ENCODE peak calls at places on chromosomes 1 and 21, in five cellular contexts. C, S, X, H and L are unnamed samples.

GRCh38 chr1:94819945-94820746 is at the start of gene SLC44A3:
- DNase-seq in C (peak), X (no peak), S (peak), H (peak), L (peak)

GRCh38 chr1:187956975-187957374 is 1128.2 kb downstream of the PLA2G4A start:
- DNase-seq in H (no peak), C (no peak), S (no peak), X (no peak), L (no peak)

GRCh38 chr21:27359141-27359540 is 392.3 kb upstream of the ADAMTS5 start:
- DNase-seq in X (no peak), H (no peak), C (peak), S (no peak), L (no peak)

GRCh38 chr1:55285849-55286248 is 70.7 kb upstream of the USP24 start:
- DNase-seq in S (no peak), H (no peak), X (no peak), C (no peak), L (no peak)

GRCh38 chr1:8424539-8425116 is 106.7 kb downstream of the SLC45A1 start:
- DNase-seq in H (no peak), C (no peak), S (peak), X (peak), L (no peak)

GRCh38 chr1:226405411-226405988 is 2.4 kb downstream of the PARP1 start:
- DNase-seq in S (peak), H (no peak), C (no peak), X (no peak), L (no peak)

GRCh38 chr1:9269721-9270120 is 23.0 kb upstream of the SPSB1 start:
- DNase-seq in X (no peak), S (no peak), H (no peak), C (no peak), L (no peak)

GRCh38 chr1:7491089-7491817 is 279.8 kb upstream of the VAMP3 start:
- DNase-seq in C (peak), S (no peak), X (no peak), H (no peak), L (no peak)

GRCh38 chr1:63951076-63951946 is 177.5 kb downstream of the ROR1 start:
- DNase-seq in S (no peak), X (no peak), H (no peak), C (no peak), L (no peak)

GRCh38 chr1:1360511-1361169 is 2.3 kb upstream of the MXRA8 start:
- DNase-seq in C (peak), X (no peak), H (peak), S (peak), L (peak)

GRCh38 chr21:33561373-33561772 is 18.5 kb downstream of the SON start:
- DNase-seq in X (no peak), C (no peak), H (no peak), S (no peak), L (no peak)

GRCh38 chr1:158830904-158831507 is at the start of gene MNDA:
- DNase-seq in C (no peak), S (no peak), H (no peak), X (no peak), L (no peak)

GRCh38 chr1:205423248-205423647 is 1.4 kb upstream of the LEMD1 start:
- DNase-seq in S (no peak), H (no peak), X (no peak), C (no peak), L (no peak)

GRCh38 chr1:222009105-222009730 is 267.3 kb upstream of the DUSP10 start:
- DNase-seq in H (no peak), S (peak), X (no peak), C (no peak), L (no peak)

GRCh38 chr1:201019321-201019977 is 4.1 kb downstream of the KIF21B start:
- DNase-seq in C (no peak), X (peak), S (no peak), H (no peak), L (peak)

GRCh38 chr1:156959414-156959813 is 39.0 kb downstream of the LRRC71 start:
- DNase-seq in H (no peak), X (no peak), C (peak), S (no peak), L (no peak)

GRCh38 chr1:68141079-68141800 is 90.8 kb upstream of the DIRAS3 start:
- DNase-seq in H (no peak), S (no peak), C (no peak), X (no peak), L (no peak)

GRCh38 chr21:38645282-38645681 is 147.0 kb upstream of the ERG start:
- DNase-seq in C (peak), X (no peak), H (no peak), S (no peak), L (no peak)

GRCh38 chr21:44253832-44254700 is 7.6 kb downstream of the DNMT3L start:
- DNase-seq in X (no peak), C (no peak), S (no peak), H (no peak), L (no peak)

GRCh38 chr1:61087574-61087973 is 5.2 kb downstream of the NFIA start:
- DNase-seq in H (no peak), C (no peak), X (no peak), S (no peak), L (no peak)

GRCh38 chr1:172429324-172430127 is 9.0 kb downstream of the C1orf105 start:
- DNase-seq in H (no peak), C (peak), X (peak), S (peak), L (no peak)

GRCh38 chr1:31072304-31072746 is 6.8 kb upstream of the PUM1 start:
- DNase-seq in H (no peak), X (no peak), C (no peak), S (no peak), L (no peak)

GRCh38 chr1:24381256-24381655 is 32.3 kb downstream of the STPG1 start:
- DNase-seq in X (peak), S (no peak), C (no peak), H (no peak), L (no peak)

GRCh38 chr1:52168373-52169080 is 26.6 kb downstream of the ZFYVE9 start:
- DNase-seq in H (no peak), C (no peak), S (no peak), X (no peak), L (no peak)

DNA sequence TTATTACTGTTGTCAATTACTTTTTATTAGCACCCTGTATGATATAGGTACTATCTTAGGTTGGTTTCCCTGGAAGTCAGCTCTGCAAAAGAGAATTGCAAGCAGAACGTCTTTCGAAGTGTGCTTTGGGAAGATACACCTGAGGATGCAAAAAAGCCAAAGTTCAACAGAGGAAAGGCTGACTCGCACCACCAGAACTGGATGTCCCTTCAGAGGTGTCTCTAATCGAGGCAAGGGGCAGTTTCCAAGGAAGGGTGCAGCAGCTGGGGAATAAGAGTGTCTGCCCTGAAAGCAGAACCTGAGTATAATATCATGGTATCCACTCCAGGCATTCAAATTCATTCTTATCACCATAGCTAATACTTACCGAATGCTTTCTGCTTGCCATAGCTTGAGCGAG is 149.6 kb downstream of the CACNA1E start:
- DNase-seq in C (no peak), X (no peak), S (no peak), H (no peak), L (no peak)
- TF ChIP-seq CTCF in C (no peak), X (no peak), S (no peak), H (no peak), L (no peak)

DNA sequence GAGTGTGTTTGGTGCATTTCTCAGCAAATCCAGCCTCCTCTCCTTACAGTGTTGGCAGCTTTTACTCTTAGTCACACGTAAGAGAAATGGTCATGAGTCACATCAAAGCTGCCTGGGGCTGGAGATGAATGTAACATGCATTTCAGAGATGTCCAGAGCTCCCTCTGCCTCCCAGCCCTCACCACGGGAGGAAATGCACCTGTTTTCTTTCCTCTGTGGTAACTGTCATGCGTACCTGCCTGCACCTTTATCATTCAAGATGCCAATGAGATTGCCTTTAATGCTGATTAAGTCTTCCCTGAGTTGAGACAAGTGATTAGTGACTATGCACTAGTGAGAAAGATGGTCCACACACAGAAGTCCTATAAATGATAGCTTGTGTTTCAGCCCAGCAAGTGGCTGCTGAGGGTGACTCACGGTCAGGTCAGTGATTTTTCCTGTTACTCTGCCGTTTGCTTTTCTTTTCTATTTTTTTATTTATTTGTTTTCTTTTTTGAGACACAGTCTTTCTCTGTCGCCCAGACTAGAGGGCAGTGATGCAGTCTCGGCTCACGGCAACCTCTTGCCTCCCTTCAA is 277.3 kb upstream of the FMN2 start:
- DNase-seq in X (no peak), S (peak), H (no peak), C (no peak), L (no peak)
- TF ChIP-seq CTCF in X (no peak), S (no peak), H (no peak), C (no peak), L (no peak)

DNA sequence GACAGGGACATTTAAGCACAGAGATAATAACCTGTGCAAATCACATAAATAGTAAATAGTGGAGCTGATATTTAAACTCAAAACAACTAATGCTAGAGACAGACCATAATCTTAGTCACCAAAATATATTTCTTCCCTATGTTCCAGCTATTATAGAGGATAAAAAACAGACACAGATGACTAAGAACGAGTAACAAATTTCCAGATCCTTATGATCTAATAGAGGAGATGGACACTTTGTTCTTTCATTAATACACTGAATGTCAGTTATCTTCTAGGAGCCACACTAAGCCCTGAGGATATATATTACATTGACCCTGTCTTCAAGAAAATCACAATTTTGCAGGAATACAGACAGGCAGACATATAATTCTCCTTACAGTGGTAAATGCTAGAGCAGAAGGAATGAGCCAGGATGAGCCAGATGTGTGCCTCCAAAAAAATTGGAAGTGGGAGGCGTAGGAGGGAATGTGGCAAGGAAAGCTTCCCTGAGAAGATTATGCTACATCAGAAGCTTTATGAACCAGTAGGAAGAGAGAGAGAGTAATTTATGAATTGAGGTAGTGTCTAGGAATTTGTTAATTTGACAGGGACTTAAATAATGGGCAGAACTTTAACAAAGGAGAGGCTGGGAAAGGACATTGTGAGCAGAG is 395.4 kb upstream of the BEND5 start:
- DNase-seq in X (no peak), S (no peak), C (no peak), H (no peak), L (no peak)
- TF ChIP-seq CTCF in X (no peak), S (no peak), C (no peak), H (no peak), L (no peak)

DNA sequence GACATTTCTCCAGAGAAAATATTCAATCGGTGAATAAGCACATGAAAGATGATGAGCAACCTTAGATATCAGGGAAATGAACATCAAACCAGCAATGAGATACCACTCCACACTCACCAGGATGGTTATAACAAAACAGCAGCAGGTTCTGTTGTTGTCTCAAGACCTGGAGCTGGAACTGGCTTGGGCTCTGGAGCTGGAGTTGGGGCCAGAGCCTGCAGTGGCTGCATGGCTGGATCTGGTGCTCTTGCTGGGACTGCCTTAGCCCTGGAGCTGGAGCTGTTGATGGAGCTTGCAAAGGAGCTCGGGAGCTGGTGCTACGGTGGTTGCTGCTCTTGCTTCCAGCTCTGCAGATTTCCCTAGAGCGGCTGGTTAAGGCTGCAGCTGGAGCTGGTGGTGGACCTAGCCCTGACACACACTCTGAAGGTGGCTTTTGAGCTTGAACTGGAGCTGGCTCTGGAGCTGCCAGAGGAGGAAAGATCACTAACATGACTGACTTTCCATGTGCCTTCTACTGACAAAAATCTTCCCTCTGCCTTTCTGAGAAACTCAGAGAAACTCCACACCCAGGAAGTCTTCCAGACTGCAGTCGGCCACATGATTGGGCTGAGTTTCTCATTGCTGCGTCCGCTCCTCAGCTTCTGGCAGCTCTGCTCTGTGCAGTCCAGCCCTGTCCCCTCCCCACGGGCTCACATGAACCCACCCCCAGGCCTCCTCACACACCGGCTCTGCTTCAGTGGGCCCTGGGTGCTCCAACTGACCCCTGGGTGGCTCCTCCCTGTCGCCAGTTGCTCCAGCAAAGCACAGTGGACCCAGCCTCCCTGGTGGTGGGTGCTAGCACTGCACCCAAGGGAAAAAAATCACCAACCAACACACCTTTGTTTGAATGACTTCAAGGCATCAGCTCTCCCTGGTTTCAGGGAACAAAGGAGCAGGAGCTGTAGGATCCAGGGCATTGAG is 139.1 kb upstream of the FMN2 start:
- DNase-seq in X (no peak), H (peak), C (no peak), S (peak), L (no peak)
- TF ChIP-seq CTCF in X (no peak), H (peak), C (peak), S (peak), L (no peak)

DNA sequence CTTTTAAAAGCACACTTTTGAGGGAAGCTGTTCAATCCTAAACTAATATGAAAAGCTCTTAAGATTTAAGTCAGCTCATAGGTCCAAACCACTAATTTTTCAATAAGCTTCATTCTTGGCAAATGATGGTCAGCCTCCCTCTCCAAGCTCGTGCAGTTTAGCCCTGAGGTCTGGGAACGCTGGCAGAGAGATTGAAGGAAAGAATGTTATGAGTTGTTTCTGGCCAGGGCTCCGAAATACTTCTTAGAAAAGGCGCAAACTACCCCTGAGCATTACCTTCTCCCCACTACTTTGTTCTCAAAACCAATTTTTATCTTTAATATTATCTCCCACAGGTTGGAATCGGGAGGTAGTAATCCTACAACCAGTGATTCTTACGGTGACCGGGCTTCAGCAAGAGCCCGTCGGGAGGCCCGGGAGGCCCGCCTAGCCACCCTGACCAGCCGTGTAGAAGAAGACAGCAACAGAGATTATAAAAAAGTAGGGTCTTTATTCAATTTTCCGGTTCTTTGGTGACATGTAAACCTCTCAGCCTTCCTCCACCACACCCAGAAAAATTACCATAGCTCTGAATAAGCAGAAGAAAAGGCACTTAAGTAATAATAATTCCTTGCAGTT is 147.7 kb downstream of the SYT2 start:
- DNase-seq in H (no peak), X (no peak), C (no peak), S (no peak), L (peak)
- TF ChIP-seq CTCF in H (no peak), X (no peak), C (no peak), S (no peak), L (no peak)

DNA sequence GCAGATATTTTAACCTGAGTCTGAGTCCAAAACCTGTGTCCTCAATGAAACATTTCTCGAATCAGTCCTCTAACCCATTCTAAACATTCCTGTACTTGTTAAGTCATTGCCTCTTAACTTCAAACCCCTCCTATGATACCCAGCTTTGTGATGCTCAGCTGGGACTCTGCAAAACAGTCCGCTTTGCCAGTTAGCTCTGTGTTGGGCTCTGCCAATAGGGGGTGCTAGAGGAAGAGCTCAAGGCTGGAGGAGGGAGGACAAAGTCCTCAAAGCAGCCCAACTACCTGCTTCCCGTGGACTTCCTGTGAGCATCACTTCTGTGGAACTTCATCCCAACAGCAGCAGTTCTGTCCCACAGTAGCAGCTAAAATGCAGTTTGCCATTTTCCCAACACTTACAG is 38.1 kb upstream of the SYT14 start:
- DNase-seq in X (no peak), C (no peak), S (peak), H (no peak), L (no peak)
- TF ChIP-seq CTCF in X (no peak), C (peak), S (peak), H (peak), L (no peak)

DNA sequence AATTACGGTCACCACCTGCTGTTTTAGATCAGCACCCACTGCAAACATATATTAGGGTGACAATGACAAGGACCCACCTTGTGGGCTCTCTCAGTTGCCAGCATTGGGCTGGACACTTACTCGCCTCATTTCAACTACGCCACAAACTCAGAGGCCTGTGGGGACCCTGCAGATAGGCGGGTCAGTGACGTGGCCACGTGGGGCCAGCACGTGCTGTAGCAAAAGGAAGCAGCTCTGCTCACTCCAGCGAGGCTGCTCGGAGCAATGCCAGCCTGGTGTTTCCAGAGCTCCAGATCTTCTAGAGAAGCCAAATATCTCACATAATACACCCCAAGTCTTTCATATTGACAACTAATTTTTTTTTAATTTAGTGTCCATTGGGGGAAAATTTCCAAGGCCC is 76.7 kb upstream of the TMEM51 start:
- DNase-seq in H (no peak), S (no peak), X (no peak), C (no peak), L (no peak)
- TF ChIP-seq CTCF in H (no peak), S (no peak), X (no peak), C (no peak), L (no peak)

GRCh38 chr1:35454175-35454574 is 103.0 kb downstream of the KIAA0319L start:
- DNase-seq in H (no peak), C (no peak), S (no peak), X (no peak), L (no peak)

GRCh38 chr1:35452086-35452485 is 105.1 kb downstream of the KIAA0319L start:
- DNase-seq in S (no peak), C (peak), X (peak), H (no peak), L (peak)

GRCh38 chr1:35451125-35451528 is 106.1 kb downstream of the KIAA0319L start:
- DNase-seq in S (peak), X (peak), H (peak), C (peak), L (peak)

GRCh38 chr1:35449334-35450008 is 107.7 kb downstream of the KIAA0319L start:
- DNase-seq in C (peak), X (no peak), S (no peak), H (no peak), L (no peak)

DNA sequence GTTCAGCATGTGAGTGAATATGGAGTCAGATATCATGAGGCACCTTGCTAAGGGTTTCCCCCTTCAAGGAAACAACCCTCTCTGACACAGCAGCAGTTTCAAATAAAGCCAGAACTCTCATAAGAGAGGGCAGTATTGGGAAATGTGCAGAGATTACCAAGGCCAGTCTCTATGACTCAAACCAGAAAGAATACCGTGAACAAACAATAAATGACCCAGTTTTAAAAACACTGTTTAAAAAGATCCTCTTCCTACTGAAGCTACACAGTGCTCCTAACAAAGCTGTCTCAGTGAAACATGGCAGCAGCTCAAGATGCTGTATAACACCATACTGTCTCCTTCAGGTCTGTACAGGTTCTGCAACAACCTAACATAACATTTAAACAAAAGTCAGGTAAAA is 102.6 kb downstream of the KIAA0319L start:
- DNase-seq in S (no peak), H (no peak), X (no peak), C (peak), L (no peak)
- TF ChIP-seq CTCF in S (no peak), H (no peak), X (no peak), C (peak), L (no peak)

GRCh38 chr21:36423772-36424433 is 38.7 kb downstream of the CHAF1B start:
- DNase-seq in H (no peak), X (no peak), C (no peak), S (no peak), L (no peak)
- TF ChIP-seq CTCF in H (no peak), X (no peak), C (no peak), S (no peak), L (no peak)